ENCODE peak calls at places on chromosomes 6 and 20, in eight cellular contexts. M, W, P, R, G, L, V and J are unnamed samples.

GRCh38 chr20:30811896-30812671 is 445.4 kb upstream of the DEFB115 start:
- DNase-seq in M (peak), W (no peak), P (peak), R (no peak), G (peak), L (peak), V (no peak), J (no peak)

GRCh38 chr6:166640342-166641043 is 13.4 kb upstream of the RPS6KA2 start:
- DNase-seq in M (peak), W (peak), P (no peak), R (no peak), G (no peak), L (peak), V (no peak), J (no peak)

GRCh38 chr6:105067329-105067728 is 110.4 kb downstream of the LIN28B start:
- DNase-seq in M (no peak), W (no peak), P (no peak), R (no peak), G (no peak), L (no peak), V (no peak), J (no peak)

GRCh38 chr6:81562169-81562568 is 190.3 kb downstream of the TENT5A start:
- DNase-seq in M (no peak), W (no peak), P (peak), R (no peak), G (peak), L (peak), V (no peak), J (peak)

GRCh38 chr6:85404497-85405174 is 45.2 kb upstream of the NT5E start:
- DNase-seq in M (no peak), W (no peak), P (peak), R (no peak), G (peak), L (no peak), V (no peak), J (peak)

GRCh38 chr20:34529742-34530141 is 13.5 kb downstream of the DYNLRB1 start:
- DNase-seq in M (no peak), W (no peak), P (no peak), R (no peak), G (no peak), L (no peak), V (no peak), J (no peak)

GRCh38 chr6:134551245-134551960 is 233.5 kb upstream of the SGK1 start:
- DNase-seq in M (no peak), W (no peak), P (peak), R (no peak), G (peak), L (no peak), V (no peak), J (peak)

GRCh38 chr6:7513534-7513933 is 27.9 kb upstream of the DSP start:
- DNase-seq in M (no peak), W (no peak), P (no peak), R (no peak), G (no peak), L (no peak), V (no peak), J (no peak)

GRCh38 chr6:119612871-119613515 is 263.4 kb upstream of the MAN1A1 start:
- DNase-seq in M (no peak), W (no peak), P (peak), R (no peak), G (peak), L (no peak), V (no peak), J (no peak)